ENCODE peak calls at places on chromosomes 7 and 10, in five cellular contexts. L, W, N, M and H are unnamed samples.

GRCh38 chr7:43616977-43617376 is 34.1 kb downstream of the STK17A start:
- DNase-seq in L (no peak), W (no peak), N (no peak), M (no peak), H (no peak)

GRCh38 chr10:86688398-86688921 is 20.1 kb downstream of the LDB3 start:
- DNase-seq in L (peak), W (peak), N (peak), M (peak), H (no peak)

GRCh38 chr7:33692956-33693355 is 212.4 kb upstream of the BMPER start:
- DNase-seq in L (no peak), W (peak), N (no peak), M (no peak), H (no peak)

GRCh38 chr7:128409435-128410091 is at the start of gene IMPDH1:
- DNase-seq in L (peak), W (peak), N (peak), M (peak), H (peak)

GRCh38 chr10:14653271-14654161 is 121.2 kb downstream of the FAM107B start:
- DNase-seq in L (no peak), W (peak), N (no peak), M (peak), H (peak)

GRCh38 chr7:80318081-80318480 is 183.4 kb downstream of the GNAI1 start:
- DNase-seq in L (no peak), W (no peak), N (no peak), M (no peak), H (no peak)

GRCh38 chr7:137074386-137075030 is 206.1 kb downstream of the CHRM2 start:
- DNase-seq in L (no peak), W (peak), N (no peak), M (peak), H (no peak)

GRCh38 chr10:132987671-132988571 is 45.6 kb upstream of the CFAP46 start:
- DNase-seq in L (no peak), W (peak), N (no peak), M (peak), H (no peak)

GRCh38 chr10:1035201-1035600 is 9.5 kb upstream of the IDI2 start:
- DNase-seq in L (no peak), W (no peak), N (no peak), M (no peak), H (no peak)

GRCh38 chr7:26360606-26361005 is 68.9 kb downstream of the SNX10 start:
- DNase-seq in L (no peak), W (no peak), N (no peak), M (no peak), H (no peak)

GRCh38 chr7:21585070-21585724 is 42.4 kb downstream of the DNAH11 start:
- DNase-seq in L (no peak), W (no peak), N (no peak), M (no peak), H (no peak)

GRCh38 chr7:44608916-44609648 is 2.7 kb downstream of the OGDH start:
- DNase-seq in L (no peak), W (peak), N (no peak), M (peak), H (no peak)

GRCh38 chr7:44914992-44915607 is 29.8 kb upstream of the PURB start:
- DNase-seq in L (no peak), W (peak), N (no peak), M (no peak), H (no peak)

GRCh38 chr7:75981450-75982305 is 12.7 kb downstream of the TMEM120A start:
- DNase-seq in L (peak), W (peak), N (peak), M (no peak), H (no peak)

GRCh38 chr7:36707922-36708321 is 16.4 kb downstream of the AOAH start:
- DNase-seq in L (no peak), W (no peak), N (no peak), M (no peak), H (no peak)

GRCh38 chr7:64883113-64883905 is 19.8 kb upstream of the ZNF273 start:
- DNase-seq in L (peak), W (peak), N (peak), M (no peak), H (no peak)

GRCh38 chr10:76492026-76492425 is 1060.6 kb downstream of the LRMDA start:
- DNase-seq in L (no peak), W (no peak), N (no peak), M (peak), H (no peak)

GRCh38 chr7:7564323-7564780 is 2.3 kb upstream of the MIOS start:
- DNase-seq in L (no peak), W (peak), N (no peak), M (no peak), H (no peak)

GRCh38 chr7:129433823-129434171 is 435 bp upstream of the STRIP2 start:
- DNase-seq in L (no peak), W (no peak), N (no peak), M (no peak), H (no peak)

GRCh38 chr10:117955171-117955570 is 91.6 kb downstream of the RAB11FIP2 start:
- DNase-seq in L (no peak), W (no peak), N (no peak), M (no peak), H (no peak)

GRCh38 chr7:64951250-64951848 is 39.5 kb downstream of the ZNF117 start:
- DNase-seq in L (no peak), W (peak), N (no peak), M (peak), H (no peak)

GRCh38 chr10:34504534-34504933 is 310.6 kb downstream of the PARD3 start:
- DNase-seq in L (no peak), W (no peak), N (no peak), M (no peak), H (no peak)

GRCh38 chr10:67327626-67328535 is 368.1 kb downstream of the CTNNA3 start:
- DNase-seq in L (no peak), W (no peak), N (no peak), M (no peak), H (no peak)

GRCh38 chr7:128697301-128697905 is 25.3 kb downstream of the GARIN1A start:
- DNase-seq in L (peak), W (no peak), N (no peak), M (peak), H (peak)

DNA sequence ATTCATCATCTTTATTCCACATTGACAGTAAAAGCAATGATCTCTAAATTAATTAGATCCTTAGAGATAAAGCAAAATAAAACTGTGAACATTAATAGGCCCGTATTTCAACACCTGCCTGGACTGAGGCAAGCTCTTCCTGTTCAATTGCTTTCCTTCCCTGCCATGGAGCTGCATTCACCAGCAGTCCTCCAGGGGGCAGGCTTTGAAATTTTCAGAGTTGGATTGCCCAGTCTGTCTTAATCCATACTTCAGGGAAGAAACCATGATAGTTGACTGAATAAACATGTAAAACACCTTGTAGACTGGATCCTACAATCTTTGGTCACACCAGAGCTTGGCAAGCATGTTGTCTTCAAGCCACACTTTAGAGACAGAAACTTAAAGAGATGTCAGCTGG is 936.6 kb downstream of the NRG3 start:
- DNase-seq in L (no peak), W (peak), N (no peak), M (no peak), H (no peak)
- TF ChIP-seq CTCF in L (no peak), W (peak), N (no peak), M (peak), H (peak)

GRCh38 chr10:22003111-22003963 is at the start of gene DNAJC1:
- DNase-seq in L (peak), W (peak), N (peak), M (peak), H (peak)
- TF ChIP-seq CTCF in L (no peak), W (no peak), N (no peak), M (no peak), H (no peak)

DNA sequence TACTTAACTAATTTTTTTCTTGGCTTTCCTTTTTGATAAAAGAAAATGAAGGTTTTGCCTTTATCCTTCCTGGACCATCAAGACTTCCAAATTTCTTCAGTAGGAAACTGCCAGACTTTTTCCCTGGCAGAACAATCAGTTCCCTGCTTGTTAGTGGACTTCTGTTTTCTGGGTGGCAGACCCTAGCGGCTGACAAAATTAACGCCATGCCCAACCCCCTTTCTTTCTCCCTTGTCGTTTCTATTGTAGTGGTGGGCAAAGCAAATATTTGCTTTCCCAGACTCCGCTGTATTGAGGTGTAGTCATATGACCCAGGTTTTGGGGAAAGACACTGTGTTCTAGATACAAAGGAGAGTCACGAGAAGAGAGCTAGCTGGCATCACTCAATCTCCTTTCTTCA is 7.7 kb downstream of the PON2 start:
- DNase-seq in L (no peak), W (no peak), N (no peak), M (no peak), H (no peak)
- TF ChIP-seq CTCF in L (no peak), W (no peak), N (no peak), M (no peak), H (no peak)

DNA sequence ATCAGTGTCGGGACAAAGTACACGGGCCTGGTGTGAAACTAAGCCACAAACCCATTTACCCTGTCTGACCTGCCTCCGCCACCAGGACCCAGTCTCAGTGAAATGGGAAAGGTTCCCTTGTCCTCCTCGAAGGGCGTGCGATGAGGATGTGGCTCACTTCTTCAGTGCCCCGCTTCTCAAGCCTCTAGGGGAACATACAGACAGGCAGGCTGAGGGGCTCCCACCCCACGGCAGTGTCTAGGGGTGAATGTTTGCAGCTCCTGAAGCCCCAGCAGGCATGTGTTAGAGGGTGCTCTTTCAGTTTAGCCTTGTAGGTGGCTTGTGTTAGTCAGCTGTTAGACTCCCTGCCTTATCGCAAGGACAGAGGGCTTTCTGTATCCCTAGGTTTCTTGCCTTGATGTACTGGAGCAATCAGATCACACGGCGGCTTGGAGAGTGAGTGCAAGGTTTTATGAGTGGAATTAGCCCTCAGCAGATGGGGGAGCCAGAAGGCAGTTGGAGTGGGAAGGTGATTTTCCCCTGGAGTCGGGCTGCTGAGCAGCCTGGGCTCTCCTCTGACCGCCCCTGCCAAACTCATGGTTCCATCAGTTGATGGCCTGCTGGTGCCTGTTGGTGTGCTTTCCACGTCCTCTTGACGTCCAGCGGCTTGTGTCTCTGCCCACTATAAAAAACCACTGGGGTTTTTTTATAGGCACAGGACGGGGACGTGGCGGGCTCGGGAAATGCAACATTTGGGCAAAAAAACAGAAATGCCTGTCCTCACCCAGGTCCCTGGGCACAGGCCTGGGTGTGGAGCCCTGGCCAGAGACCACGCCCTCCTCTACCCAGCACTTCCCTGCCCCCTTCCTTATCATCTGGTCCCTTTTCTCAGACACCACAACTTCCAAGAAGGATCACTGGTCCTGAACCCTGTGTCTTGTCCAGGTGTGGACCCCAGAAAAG is 786 bp downstream of the NUDT1 start:
- DNase-seq in L (no peak), W (peak), N (no peak), M (no peak), H (no peak)
- TF ChIP-seq CTCF in L (no peak), W (no peak), N (no peak), M (no peak), H (no peak)

GRCh38 chr7:158782638-158783490 is 46.4 kb downstream of the ESYT2 start:
- DNase-seq in L (peak), W (peak), N (peak), M (no peak), H (no peak)
- TF ChIP-seq CTCF in L (peak), W (peak), N (no peak), M (peak), H (peak)

DNA sequence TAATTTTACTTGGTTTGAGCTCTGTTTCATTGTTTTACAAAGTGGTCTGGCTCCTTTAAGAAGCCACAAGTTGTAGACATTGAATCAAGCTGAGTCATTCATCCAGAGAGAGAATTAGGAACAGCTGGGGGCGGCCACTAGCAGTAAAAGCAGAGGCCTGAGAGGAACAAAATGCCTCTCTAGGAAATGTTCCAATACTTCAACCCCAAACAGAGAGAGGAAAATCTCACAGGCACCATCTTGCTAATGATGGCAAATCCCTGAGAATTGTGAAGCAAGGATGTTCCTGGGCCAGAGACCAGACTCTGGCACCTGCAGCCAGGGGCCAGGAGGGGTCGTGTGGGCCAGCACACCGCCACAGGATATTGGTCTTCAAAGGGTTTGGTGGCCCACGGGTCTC is 26.5 kb upstream of the TRIL start:
- DNase-seq in L (peak), W (peak), N (no peak), M (peak), H (no peak)
- TF ChIP-seq CTCF in L (no peak), W (no peak), N (no peak), M (no peak), H (no peak)